ENCODE peak calls at places on chromosome 7, in seven cellular contexts. One of them, this sample, is unnamed.

GRCh38 chr7:69892790-69893189 is 294.5 kb downstream of the AUTS2 start:
- ATAC-seq in SK-N-SH treated with all-trans-retinoic acid at 6 μM for 48 hours: peak; percentile 43
- ATAC-seq in activated naive CD8-positive, alpha-beta T cell treated with anti-CD3 and anti-CD28 coated beads, Interleukin-2, amount 50 U/mL, for 24 hours: no peak
- ATAC-seq in T-helper 17 cell: no peak
- ATAC-seq in heart left ventricle: no peak
- ATAC-seq in memory B cell: no peak
- ATAC-seq in activated CD8-positive, alpha-beta T cell treated with anti-CD3 and anti-CD28 coated beads for 36 hours: no peak
- ATAC-seq in this sample: no peak

GRCh38 chr7:41294556-41295454 is 408.1 kb downstream of the INHBA start:
- ATAC-seq in heart left ventricle: no peak
- ATAC-seq in activated naive CD8-positive, alpha-beta T cell treated with anti-CD3 and anti-CD28 coated beads, Interleukin-2, amount 50 U/mL, for 24 hours: no peak
- ATAC-seq in memory B cell: no peak
- ATAC-seq in T-helper 17 cell: no peak
- ATAC-seq in activated CD8-positive, alpha-beta T cell treated with anti-CD3 and anti-CD28 coated beads for 36 hours: no peak
- ATAC-seq in SK-N-SH treated with all-trans-retinoic acid at 6 μM for 48 hours: no peak
- ATAC-seq in this sample: no peak

GRCh38 chr7:31856366-31856765 is 169.4 kb downstream of the PPP1R17 start:
- ATAC-seq in T-helper 17 cell: no peak
- ATAC-seq in activated naive CD8-positive, alpha-beta T cell treated with anti-CD3 and anti-CD28 coated beads, Interleukin-2, amount 50 U/mL, for 24 hours: no peak
- ATAC-seq in memory B cell: no peak
- ATAC-seq in heart left ventricle: no peak
- ATAC-seq in activated CD8-positive, alpha-beta T cell treated with anti-CD3 and anti-CD28 coated beads for 36 hours: no peak
- ATAC-seq in SK-N-SH treated with all-trans-retinoic acid at 6 μM for 48 hours: no peak
- ATAC-seq in this sample: no peak

GRCh38 chr7:114979388-114979787 is 57.5 kb downstream of the MDFIC start:
- ATAC-seq in T-helper 17 cell: no peak
- ATAC-seq in SK-N-SH treated with all-trans-retinoic acid at 6 μM for 48 hours: no peak
- ATAC-seq in activated naive CD8-positive, alpha-beta T cell treated with anti-CD3 and anti-CD28 coated beads, Interleukin-2, amount 50 U/mL, for 24 hours: no peak
- ATAC-seq in activated CD8-positive, alpha-beta T cell treated with anti-CD3 and anti-CD28 coated beads for 36 hours: no peak
- ATAC-seq in memory B cell: no peak
- ATAC-seq in heart left ventricle: peak; percentile 89
- ATAC-seq in this sample: no peak

GRCh38 chr7:99784007-99784406 is at the start of gene CYP3A4:
- ATAC-seq in T-helper 17 cell: no peak
- ATAC-seq in heart left ventricle: no peak
- ATAC-seq in activated naive CD8-positive, alpha-beta T cell treated with anti-CD3 and anti-CD28 coated beads, Interleukin-2, amount 50 U/mL, for 24 hours: no peak
- ATAC-seq in memory B cell: no peak
- ATAC-seq in activated CD8-positive, alpha-beta T cell treated with anti-CD3 and anti-CD28 coated beads for 36 hours: no peak
- ATAC-seq in SK-N-SH treated with all-trans-retinoic acid at 6 μM for 48 hours: no peak
- ATAC-seq in this sample: no peak

GRCh38 chr7:110502893-110503465 is 587.9 kb upstream of the LRRN3 start:
- ATAC-seq in heart left ventricle: no peak
- ATAC-seq in memory B cell: no peak
- ATAC-seq in SK-N-SH treated with all-trans-retinoic acid at 6 μM for 48 hours: no peak
- ATAC-seq in T-helper 17 cell: no peak
- ATAC-seq in activated CD8-positive, alpha-beta T cell treated with anti-CD3 and anti-CD28 coated beads for 36 hours: peak; percentile 24
- ATAC-seq in activated naive CD8-positive, alpha-beta T cell treated with anti-CD3 and anti-CD28 coated beads, Interleukin-2, amount 50 U/mL, for 24 hours: no peak
- ATAC-seq in this sample: no peak

GRCh38 chr7:26216044-26216443 is 14.5 kb downstream of the CBX3 start:
- ATAC-seq in memory B cell: no peak
- ATAC-seq in T-helper 17 cell: no peak
- ATAC-seq in heart left ventricle: no peak
- ATAC-seq in SK-N-SH treated with all-trans-retinoic acid at 6 μM for 48 hours: peak; percentile 19
- ATAC-seq in activated naive CD8-positive, alpha-beta T cell treated with anti-CD3 and anti-CD28 coated beads, Interleukin-2, amount 50 U/mL, for 24 hours: no peak
- ATAC-seq in activated CD8-positive, alpha-beta T cell treated with anti-CD3 and anti-CD28 coated beads for 36 hours: peak; percentile 47
- ATAC-seq in this sample: peak; percentile 33

GRCh38 chr7:54788664-54789063 is 29.7 kb upstream of the SEC61G start:
- ATAC-seq in activated CD8-positive, alpha-beta T cell treated with anti-CD3 and anti-CD28 coated beads for 36 hours: peak; percentile 98
- ATAC-seq in heart left ventricle: peak; percentile 55
- ATAC-seq in memory B cell: no peak
- ATAC-seq in T-helper 17 cell: peak; percentile 66
- ATAC-seq in SK-N-SH treated with all-trans-retinoic acid at 6 μM for 48 hours: peak; percentile 96
- ATAC-seq in activated naive CD8-positive, alpha-beta T cell treated with anti-CD3 and anti-CD28 coated beads, Interleukin-2, amount 50 U/mL, for 24 hours: peak; percentile 85
- ATAC-seq in this sample: peak; percentile 73

GRCh38 chr7:112572669-112573301 is 92.0 kb downstream of the LSMEM1 start:
- ATAC-seq in memory B cell: peak; percentile 78
- ATAC-seq in activated naive CD8-positive, alpha-beta T cell treated with anti-CD3 and anti-CD28 coated beads, Interleukin-2, amount 50 U/mL, for 24 hours: no peak
- ATAC-seq in activated CD8-positive, alpha-beta T cell treated with anti-CD3 and anti-CD28 coated beads for 36 hours: no peak
- ATAC-seq in SK-N-SH treated with all-trans-retinoic acid at 6 μM for 48 hours: peak; percentile 24
- ATAC-seq in heart left ventricle: no peak
- ATAC-seq in T-helper 17 cell: no peak
- ATAC-seq in this sample: no peak

GRCh38 chr7:25215694-25216335 is 12.5 kb downstream of the NPVF start:
- ATAC-seq in activated naive CD8-positive, alpha-beta T cell treated with anti-CD3 and anti-CD28 coated beads, Interleukin-2, amount 50 U/mL, for 24 hours: no peak
- ATAC-seq in T-helper 17 cell: no peak
- ATAC-seq in memory B cell: no peak
- ATAC-seq in heart left ventricle: no peak
- ATAC-seq in SK-N-SH treated with all-trans-retinoic acid at 6 μM for 48 hours: peak; percentile 63
- ATAC-seq in activated CD8-positive, alpha-beta T cell treated with anti-CD3 and anti-CD28 coated beads for 36 hours: no peak
- ATAC-seq in this sample: no peak

GRCh38 chr7:37815969-37816371 is 32.4 kb upstream of the NME8 start:
- ATAC-seq in heart left ventricle: no peak
- ATAC-seq in memory B cell: peak; percentile 19
- ATAC-seq in activated naive CD8-positive, alpha-beta T cell treated with anti-CD3 and anti-CD28 coated beads, Interleukin-2, amount 50 U/mL, for 24 hours: no peak
- ATAC-seq in SK-N-SH treated with all-trans-retinoic acid at 6 μM for 48 hours: no peak
- ATAC-seq in T-helper 17 cell: no peak
- ATAC-seq in activated CD8-positive, alpha-beta T cell treated with anti-CD3 and anti-CD28 coated beads for 36 hours: no peak
- ATAC-seq in this sample: no peak

GRCh38 chr7:131895541-131896173 is 339.2 kb upstream of the PODXL start:
- ATAC-seq in activated naive CD8-positive, alpha-beta T cell treated with anti-CD3 and anti-CD28 coated beads, Interleukin-2, amount 50 U/mL, for 24 hours: peak; percentile 45
- ATAC-seq in memory B cell: no peak
- ATAC-seq in heart left ventricle: no peak
- ATAC-seq in SK-N-SH treated with all-trans-retinoic acid at 6 μM for 48 hours: peak; percentile 71
- ATAC-seq in activated CD8-positive, alpha-beta T cell treated with anti-CD3 and anti-CD28 coated beads for 36 hours: no peak
- ATAC-seq in T-helper 17 cell: no peak
- ATAC-seq in this sample: no peak

GRCh38 chr7:99041526-99041925 is 102.4 kb downstream of the SMURF1 start:
- ATAC-seq in activated naive CD8-positive, alpha-beta T cell treated with anti-CD3 and anti-CD28 coated beads, Interleukin-2, amount 50 U/mL, for 24 hours: no peak
- ATAC-seq in T-helper 17 cell: no peak
- ATAC-seq in memory B cell: no peak
- ATAC-seq in SK-N-SH treated with all-trans-retinoic acid at 6 μM for 48 hours: no peak
- ATAC-seq in heart left ventricle: no peak
- ATAC-seq in activated CD8-positive, alpha-beta T cell treated with anti-CD3 and anti-CD28 coated beads for 36 hours: no peak
- ATAC-seq in this sample: no peak

GRCh38 chr7:2224491-2224928 is 8.2 kb downstream of the MAD1L1 start:
- ATAC-seq in SK-N-SH treated with all-trans-retinoic acid at 6 μM for 48 hours: no peak
- ATAC-seq in memory B cell: no peak
- ATAC-seq in activated CD8-positive, alpha-beta T cell treated with anti-CD3 and anti-CD28 coated beads for 36 hours: no peak
- ATAC-seq in activated naive CD8-positive, alpha-beta T cell treated with anti-CD3 and anti-CD28 coated beads, Interleukin-2, amount 50 U/mL, for 24 hours: no peak
- ATAC-seq in heart left ventricle: no peak
- ATAC-seq in T-helper 17 cell: no peak
- ATAC-seq in this sample: no peak

GRCh38 chr7:69438584-69438983 is 159.7 kb upstream of the AUTS2 start:
- ATAC-seq in activated CD8-positive, alpha-beta T cell treated with anti-CD3 and anti-CD28 coated beads for 36 hours: no peak
- ATAC-seq in activated naive CD8-positive, alpha-beta T cell treated with anti-CD3 and anti-CD28 coated beads, Interleukin-2, amount 50 U/mL, for 24 hours: no peak
- ATAC-seq in T-helper 17 cell: no peak
- ATAC-seq in SK-N-SH treated with all-trans-retinoic acid at 6 μM for 48 hours: no peak
- ATAC-seq in heart left ventricle: no peak
- ATAC-seq in memory B cell: no peak
- ATAC-seq in this sample: no peak

GRCh38 chr7:70779321-70779720 is 352.6 kb upstream of the GALNT17 start:
- ATAC-seq in SK-N-SH treated with all-trans-retinoic acid at 6 μM for 48 hours: no peak
- ATAC-seq in activated naive CD8-positive, alpha-beta T cell treated with anti-CD3 and anti-CD28 coated beads, Interleukin-2, amount 50 U/mL, for 24 hours: no peak
- ATAC-seq in memory B cell: peak; percentile 57
- ATAC-seq in T-helper 17 cell: peak; percentile 43
- ATAC-seq in heart left ventricle: no peak
- ATAC-seq in activated CD8-positive, alpha-beta T cell treated with anti-CD3 and anti-CD28 coated beads for 36 hours: no peak
- ATAC-seq in this sample: no peak

GRCh38 chr7:37074370-37074769 is 350.1 kb upstream of the AOAH start:
- ATAC-seq in activated naive CD8-positive, alpha-beta T cell treated with anti-CD3 and anti-CD28 coated beads, Interleukin-2, amount 50 U/mL, for 24 hours: no peak
- ATAC-seq in heart left ventricle: no peak
- ATAC-seq in activated CD8-positive, alpha-beta T cell treated with anti-CD3 and anti-CD28 coated beads for 36 hours: no peak
- ATAC-seq in SK-N-SH treated with all-trans-retinoic acid at 6 μM for 48 hours: no peak
- ATAC-seq in memory B cell: no peak
- ATAC-seq in T-helper 17 cell: no peak
- ATAC-seq in this sample: no peak

This sample was measured in activated CD4-positive, CD25-positive, alpha-beta regulatory T cell treated with anti-CD3 and anti-CD28 coated beads, Interleukin-2, amount 50 U/mL, for 24 hours.